ENCODE peak calls at places on chromosomes 6 and 20, in ten cellular contexts. C is MG63; T is mucosa of descending colon; G is left lung; J is neuronal stem cell; M is NT2/D1; Y is CD8-positive, alpha-beta T cell; W is thyroid gland; H is cardiac muscle cell; I is right lobe of liver. Z is an unnamed sample.
A peak's percentile ranks its signal among the peaks of the same experiment; 100 is the strongest.

GRCh38 chr6:53235508-53235907 is 86.9 kb upstream of the GCM1 start:
- DNase-seq in Y (no peak), J (no peak), T (no peak), H (no peak), W (no peak), C (no peak), M (no peak), I (no peak), G (no peak), Z (no peak)

GRCh38 chr6:13709698-13710551 is 1.7 kb downstream of the RANBP9 start:
- DNase-seq in Y (no peak), G (no peak), J (no peak), I (no peak), C (peak; percentile 24), H (peak; percentile 13), W (no peak), M (no peak), T (no peak), Z (no peak)

GRCh38 chr20:20824924-20825584 is 112.6 kb upstream of the RALGAPA2 start:
- DNase-seq in T (peak; percentile 60), M (peak; percentile 42), G (peak; percentile 67), Y (peak; percentile 64), J (peak; percentile 61), C (no peak), H (peak; percentile 69), I (peak; percentile 63), W (peak; percentile 68), Z (peak; percentile 65)

GRCh38 chr20:23090147-23090546 is 4.0 kb upstream of the CD93 start:
- DNase-seq in G (no peak), H (no peak), Y (no peak), T (no peak), W (no peak), M (no peak), I (no peak), C (no peak), J (no peak), Z (no peak)

GRCh38 chr6:125611573-125612399 is 137.6 kb upstream of the HEY2 start:
- DNase-seq in C (no peak), T (no peak), J (peak; percentile 29), W (peak; percentile 69), H (no peak), M (no peak), G (no peak), I (no peak), Y (no peak), Z (peak; percentile 39)

GRCh38 chr6:41306187-41306854 is 19.8 kb upstream of the TREM1 start:
- DNase-seq in C (peak; percentile 3), T (no peak), J (peak; percentile 45), G (no peak), Y (no peak), W (peak; percentile 61), I (no peak), M (peak; percentile 36), H (peak; percentile 78), Z (peak; percentile 67)

GRCh38 chr20:22691369-22692118 is 107.2 kb upstream of the FOXA2 start:
- DNase-seq in C (peak; percentile 53), J (peak; percentile 72), M (peak; percentile 46), I (peak; percentile 79), W (peak; percentile 78), H (peak; percentile 87), Y (peak; percentile 52), T (peak; percentile 69), G (peak; percentile 79), Z (peak; percentile 89)

GRCh38 chr20:5463007-5463686 is 146.4 kb upstream of the PROKR2 start:
- DNase-seq in T (no peak), G (no peak), Y (no peak), I (no peak), H (no peak), C (no peak), M (no peak), W (peak; percentile 95), J (no peak), Z (no peak)

GRCh38 chr6:26140254-26140966 is 53.2 kb downstream of the HFE start:
- DNase-seq in G (no peak), Y (no peak), I (no peak), J (no peak), W (no peak), M (no peak), H (no peak), C (no peak), T (no peak), Z (no peak)

GRCh38 chr20:17518339-17519052 is 12.7 kb downstream of the BFSP1 start:
- DNase-seq in G (no peak), M (no peak), T (no peak), J (no peak), C (peak; percentile 6), W (no peak), H (no peak), I (no peak), Y (no peak), Z (peak; percentile 87)

GRCh38 chr6:167441653-167442644 is 117.1 kb downstream of the TTLL2 start:
- DNase-seq in C (no peak), J (peak; percentile 95), G (no peak), I (no peak), W (no peak), Y (no peak), T (no peak), H (peak; percentile 53), M (peak; percentile 92), Z (peak; percentile 28)

GRCh38 chr6:33317418-33317667 is 201 bp downstream of the ZBTB22 start:
- DNase-seq in T (no peak), G (peak; percentile 66), M (no peak), W (no peak), I (no peak), J (no peak), C (no peak), Y (no peak), H (no peak), Z (peak; percentile 71)

GRCh38 chr6:121794630-121795029 is 359.2 kb downstream of the GJA1 start:
- DNase-seq in C (peak; percentile 86), H (no peak), I (no peak), G (peak; percentile 35), Y (no peak), W (no peak), J (no peak), T (no peak), M (no peak), Z (no peak)

GRCh38 chr20:474581-474980 is 12.2 kb upstream of the TBC1D20 start:
- DNase-seq in W (no peak), G (no peak), H (no peak), I (no peak), M (no peak), J (no peak), Y (no peak), T (no peak), C (no peak), Z (no peak)

GRCh38 chr6:89689732-89690131 is 51.2 kb upstream of the LYRM2 start:
- DNase-seq in M (peak; percentile 90), C (no peak), T (no peak), J (no peak), I (no peak), G (no peak), Y (no peak), H (no peak), W (no peak), Z (peak; percentile 83)
- H3K36me3 ChIP-seq in M (peaks cover 82% of the 10 kb centered on the region), C (peaks cover 58% of the 10 kb centered on the region), T (peaks cover 7% of the 10 kb centered on the region), J (peaks cover 100% of the 10 kb centered on the region), I (peaks cover 79% of the 10 kb centered on the region), G (peaks cover 99% of the 10 kb centered on the region), Y (peaks cover 62% of the 10 kb centered on the region), H (peaks cover 40% of the 10 kb centered on the region), W (peaks cover 82% of the 10 kb centered on the region), Z (no peaks in the 10 kb centered on the region)

DNA sequence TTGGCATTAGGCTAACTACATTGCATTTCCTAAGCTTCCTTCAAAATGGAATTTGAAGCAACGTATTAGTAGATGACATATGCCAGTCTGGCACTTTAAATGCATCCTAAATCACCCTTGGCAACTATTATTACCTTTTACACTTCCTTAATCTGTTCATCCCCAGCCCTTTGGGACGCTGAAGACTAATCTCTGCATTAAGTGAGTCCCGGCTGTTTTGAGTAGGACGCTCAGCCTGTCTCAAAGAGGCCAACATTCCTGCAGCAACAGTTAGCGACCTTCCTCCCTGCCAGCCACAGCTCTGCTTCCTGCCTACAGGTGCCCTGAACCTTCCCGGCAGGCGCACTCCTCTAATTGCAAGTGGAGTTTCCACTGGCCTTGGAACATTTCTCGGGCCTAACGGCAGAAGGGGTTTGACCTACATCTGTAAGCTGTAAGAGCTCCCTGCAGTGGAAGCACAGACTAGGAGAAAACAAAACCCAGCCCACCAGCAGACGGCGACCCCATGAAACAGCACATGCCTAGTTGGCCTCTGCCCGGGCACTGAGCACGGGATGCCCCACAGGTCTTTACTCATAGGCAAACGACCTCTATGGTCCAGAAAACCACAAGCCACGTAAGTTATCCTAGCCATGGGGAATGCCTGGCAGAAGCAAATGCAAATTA is 138.0 kb downstream of the DTNBP1 start:
- DNase-seq in Y (peak; percentile 32), W (no peak), J (no peak), H (no peak), M (no peak), I (no peak), G (no peak), T (no peak), C (no peak), Z (peak; percentile 7)
- H3K36me3 ChIP-seq in Y (peaks cover 18% of the 10 kb centered on the region), W (peaks cover 4% of the 10 kb centered on the region), J (peaks cover 62% of the 10 kb centered on the region), H (peaks cover 13% of the 10 kb centered on the region), M (peaks cover 32% of the 10 kb centered on the region), I (no peaks in the 10 kb centered on the region), G (peaks cover 51% of the 10 kb centered on the region), T (no peaks in the 10 kb centered on the region), C (no peaks in the 10 kb centered on the region), Z (no peaks in the 10 kb centered on the region)

DNA sequence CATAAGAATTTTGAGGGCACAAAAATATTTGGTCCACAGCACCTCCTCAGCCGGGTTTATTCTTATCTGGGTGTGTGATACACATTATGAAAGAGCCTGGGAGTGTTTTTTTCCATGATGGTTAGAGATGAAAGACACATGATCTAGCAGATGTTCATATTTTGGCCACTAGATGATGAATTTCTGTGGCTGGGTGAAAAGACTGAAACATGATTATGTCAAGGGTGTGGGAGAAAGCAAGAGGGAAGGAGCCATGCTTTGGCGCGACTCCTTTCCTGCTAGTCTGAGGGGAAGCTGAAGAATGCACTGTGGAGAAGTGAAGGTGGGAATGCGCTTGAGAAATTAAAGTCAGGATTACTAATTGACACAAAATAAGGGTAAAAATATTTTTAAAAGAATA is 102.3 kb downstream of the SH3BGRL2 start:
- DNase-seq in J (no peak), M (no peak), T (no peak), C (no peak), Y (no peak), I (no peak), W (no peak), H (no peak), G (no peak), Z (no peak)
- H3K36me3 ChIP-seq in J (no peaks in the 10 kb centered on the region), M (no peaks in the 10 kb centered on the region), T (no peaks in the 10 kb centered on the region), C (no peaks in the 10 kb centered on the region), Y (no peaks in the 10 kb centered on the region), I (no peaks in the 10 kb centered on the region), W (no peaks in the 10 kb centered on the region), H (no peaks in the 10 kb centered on the region), G (no peaks in the 10 kb centered on the region), Z (no peaks in the 10 kb centered on the region)

DNA sequence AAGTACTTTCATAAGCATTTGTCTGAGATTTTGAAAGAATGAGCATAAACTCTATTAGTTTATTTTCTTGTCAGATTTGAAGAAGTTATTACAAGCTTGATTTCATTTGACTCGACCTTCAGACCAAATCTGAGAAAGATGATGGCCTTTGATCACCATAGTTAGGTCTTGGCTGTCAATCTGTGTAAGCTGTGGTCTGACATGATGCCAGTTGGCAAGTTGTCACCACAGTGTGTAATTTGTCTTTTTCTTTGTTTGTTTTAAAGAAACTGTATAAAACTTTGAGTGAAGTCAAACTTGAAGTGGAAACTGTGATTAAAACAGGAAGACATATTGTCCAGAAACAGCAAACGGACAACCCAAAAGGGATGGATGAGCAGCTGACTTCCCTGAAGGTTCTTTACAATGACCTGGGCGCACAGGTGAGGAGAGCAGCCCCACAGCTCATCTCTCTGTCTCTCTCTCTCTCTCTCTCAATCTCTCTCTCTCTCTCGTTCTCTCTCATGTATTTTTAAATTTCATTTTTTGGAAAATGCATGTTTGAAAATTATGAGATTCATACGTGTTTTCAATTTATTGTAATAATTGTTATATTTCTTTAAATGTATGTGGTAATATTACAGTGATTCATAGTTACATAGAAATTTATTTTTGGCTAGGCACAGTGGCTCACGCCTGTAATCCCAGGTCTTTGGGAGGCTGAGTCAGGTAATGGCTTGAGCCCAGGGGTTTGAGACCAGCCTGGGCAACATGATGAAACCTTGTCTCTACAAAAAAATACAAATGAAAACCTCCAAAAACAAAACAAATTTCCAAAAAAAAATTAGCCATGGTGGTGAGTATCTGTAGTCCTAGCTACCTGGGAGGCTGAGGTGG is 208.1 kb downstream of the UTRN start:
- DNase-seq in I (peak; percentile 50), H (no peak), C (peak; percentile 78), W (no peak), Y (no peak), T (no peak), M (no peak), J (no peak), G (no peak), Z (no peak)
- H3K36me3 ChIP-seq in I (no peaks in the 10 kb centered on the region), H (peaks cover 24% of the 10 kb centered on the region), C (peaks cover 5% of the 10 kb centered on the region), W (peaks cover 51% of the 10 kb centered on the region), Y (peaks cover 35% of the 10 kb centered on the region), T (peaks cover 7% of the 10 kb centered on the region), M (peaks cover 32% of the 10 kb centered on the region), J (peaks cover 69% of the 10 kb centered on the region), G (peaks cover 90% of the 10 kb centered on the region), Z (no peaks in the 10 kb centered on the region)

Z was measured in testis.